ENCODE peak calls at places on chromosomes 5 and 9, in eight cellular contexts. W, B, V, K, M, E, U and R are unnamed samples.

GRCh38 chr5:142966146-142966455 is 195.9 kb downstream of the ARHGAP26 start:
- DNase-seq in U (no peak), V (no peak), W (no peak), K (no peak), B (no peak), M (no peak), E (no peak), R (no peak)

GRCh38 chr9:127749090-127749787 is 14.1 kb upstream of the TOR2A start:
- DNase-seq in U (no peak), M (no peak), B (no peak), E (no peak), K (no peak), V (no peak), W (no peak), R (no peak)

GRCh38 chr9:15138357-15138686 is 168.7 kb downstream of the TTC39B start:
- DNase-seq in B (no peak), W (no peak), E (no peak), U (no peak), K (no peak), V (no peak), M (no peak), R (no peak)

GRCh38 chr9:81685763-81686613 is 3.4 kb downstream of the TLE1 start:
- DNase-seq in V (no peak), E (peak), U (peak), B (no peak), K (no peak), W (no peak), M (peak), R (no peak)

GRCh38 chr5:133458435-133458834 is 153.9 kb downstream of the FSTL4 start:
- DNase-seq in E (no peak), V (no peak), W (no peak), B (no peak), U (no peak), K (no peak), M (no peak), R (no peak)

GRCh38 chr5:69213513-69214215 is 21.0 kb upstream of the CDK7 start:
- DNase-seq in K (no peak), W (no peak), E (peak), V (no peak), U (peak), M (peak), B (no peak), R (no peak)

GRCh38 chr5:173075137-173075868 is 19.2 kb downstream of the CREBRF start:
- DNase-seq in M (no peak), U (no peak), B (no peak), K (no peak), V (no peak), E (no peak), W (no peak), R (no peak)

GRCh38 chr9:130120207-130120587 is 52.0 kb upstream of the NCS1 start:
- DNase-seq in V (no peak), E (no peak), K (no peak), B (no peak), U (no peak), W (no peak), M (no peak), R (no peak)

GRCh38 chr5:176653986-176654385 is 6.7 kb downstream of the TSPAN17 start:
- DNase-seq in K (no peak), E (no peak), U (no peak), W (no peak), V (no peak), M (no peak), B (no peak), R (peak)

GRCh38 chr5:56676091-56676768 is 139.1 kb upstream of the MAP3K1 start:
- DNase-seq in V (no peak), K (no peak), E (no peak), B (no peak), M (no peak), W (no peak), U (no peak), R (peak)

GRCh38 chr9:70933318-70933717 is 188.1 kb downstream of the TRPM3 start:
- DNase-seq in B (no peak), U (no peak), E (peak), M (no peak), K (no peak), W (no peak), V (no peak), R (no peak)

GRCh38 chr5:139149477-139150199 is 48.5 kb downstream of the SIL1 start:
- DNase-seq in W (no peak), B (no peak), V (no peak), E (peak), M (peak), K (no peak), U (no peak), R (no peak)

GRCh38 chr9:135215571-135216161 is 128.2 kb downstream of the OLFM1 start:
- DNase-seq in U (peak), K (no peak), B (no peak), W (no peak), E (no peak), M (no peak), V (no peak), R (no peak)

GRCh38 chr5:130868186-130868821 is 296.8 kb downstream of the HINT1 start:
- DNase-seq in K (no peak), E (no peak), M (peak), W (no peak), V (no peak), B (no peak), U (no peak), R (no peak)

GRCh38 chr9:110214553-110214952 is 6.6 kb upstream of the C9orf152 start:
- DNase-seq in B (no peak), K (no peak), M (no peak), W (no peak), V (no peak), E (no peak), U (no peak), R (no peak)

GRCh38 chr9:19156026-19156474 is 28.8 kb upstream of the PLIN2 start:
- DNase-seq in M (no peak), V (no peak), W (no peak), B (no peak), E (no peak), U (no peak), K (no peak), R (no peak)

GRCh38 chr9:95752129-95752731 is 123.3 kb upstream of the ERCC6L2 start:
- DNase-seq in U (no peak), E (no peak), K (no peak), M (no peak), V (no peak), W (no peak), B (no peak), R (peak)